ENCODE peak calls at places on chromosomes 13 and 19, in ten cellular contexts. E, J, P, S, W, A, U, H, N and T are unnamed samples.

GRCh38 chr19:38063921-38064320 is 156.9 kb downstream of the SIPA1L3 start:
- DNase-seq in A (no peak), J (no peak), P (no peak), E (no peak), W (no peak), U (no peak), S (no peak), H (no peak), N (no peak), T (no peak)

GRCh38 chr13:80055804-80056203 is 285.1 kb downstream of the SPRY2 start:
- DNase-seq in A (no peak), E (no peak), N (no peak), W (no peak), H (no peak), S (no peak), U (no peak), J (no peak), P (no peak), T (no peak)

GRCh38 chr13:113114511-113115362 is 7.9 kb upstream of the F10 start:
- DNase-seq in E (no peak), N (no peak), J (no peak), U (no peak), W (no peak), P (peak), A (no peak), H (no peak), S (no peak), T (no peak)

GRCh38 chr13:96141032-96141431 is 51.1 kb downstream of the HS6ST3 start:
- DNase-seq in A (no peak), P (no peak), S (peak), E (peak), W (no peak), J (no peak), U (no peak), H (peak), N (no peak), T (peak)

GRCh38 chr13:20019033-20019432 is 60.5 kb downstream of the ZMYM2 start:
- DNase-seq in E (no peak), H (no peak), N (no peak), J (no peak), A (no peak), U (no peak), W (no peak), P (no peak), S (no peak), T (peak)

GRCh38 chr13:53206455-53206854 is 177.8 kb downstream of the OLFM4 start:
- DNase-seq in S (no peak), H (peak), W (no peak), J (no peak), A (no peak), P (no peak), N (no peak), U (no peak), E (peak), T (no peak)

GRCh38 chr19:13890136-13890535 is 13.2 kb downstream of the NANOS3 start:
- DNase-seq in E (no peak), N (no peak), J (no peak), A (no peak), P (no peak), H (no peak), W (no peak), S (no peak), U (no peak), T (no peak)

GRCh38 chr13:45162821-45163220 is 38.0 kb downstream of the KCTD4 start:
- DNase-seq in A (no peak), E (no peak), S (no peak), H (no peak), J (no peak), P (no peak), U (peak), N (no peak), W (peak), T (no peak)

GRCh38 chr13:30796132-30796832 is 60.9 kb downstream of the ALOX5AP start:
- DNase-seq in U (peak), P (no peak), N (no peak), H (peak), J (no peak), S (no peak), A (no peak), W (peak), E (no peak), T (peak)

GRCh38 chr19:13781547-13781946 is 7.3 kb downstream of the C19orf53 start:
- DNase-seq in A (no peak), J (no peak), P (peak), H (no peak), U (peak), E (peak), N (peak), W (peak), S (no peak), T (no peak)

GRCh38 chr13:39148513-39148961 is 110.3 kb downstream of the NHLRC3 start:
- DNase-seq in P (no peak), E (no peak), W (peak), J (no peak), S (no peak), U (peak), N (no peak), H (no peak), A (no peak), T (peak)

GRCh38 chr13:109787135-109787954 is 962 bp upstream of the IRS2 start:
- DNase-seq in P (peak), S (peak), N (peak), W (no peak), U (no peak), J (peak), H (peak), A (peak), E (peak), T (no peak)

GRCh38 chr19:34393031-34393430 is 11.2 kb upstream of the PDCD2L start:
- DNase-seq in J (no peak), E (no peak), H (no peak), N (no peak), U (no peak), W (no peak), A (no peak), S (no peak), P (no peak), T (no peak)

GRCh38 chr13:90675129-90675528 is 672.4 kb upstream of the MIR17HG start:
- DNase-seq in J (no peak), H (no peak), P (no peak), N (no peak), S (no peak), A (no peak), W (no peak), U (no peak), E (no peak), T (no peak)

GRCh38 chr19:12838893-12839656 is 760 bp downstream of the MAST1 start:
- DNase-seq in N (no peak), S (no peak), U (no peak), W (no peak), P (no peak), J (no peak), A (no peak), H (peak), E (no peak), T (no peak)

GRCh38 chr13:29065142-29065541 is 245.0 kb downstream of the MTUS2 start:
- DNase-seq in A (no peak), H (no peak), J (no peak), E (no peak), U (no peak), W (no peak), P (no peak), S (no peak), N (no peak), T (peak)

GRCh38 chr13:65472336-65472735 is 1757.8 kb downstream of the PCDH9 start:
- DNase-seq in E (no peak), S (no peak), W (peak), P (no peak), J (no peak), A (no peak), H (no peak), N (no peak), U (no peak), T (no peak)

GRCh38 chr13:99434258-99434788 is 66.9 kb upstream of the TM9SF2 start:
- DNase-seq in N (no peak), S (no peak), E (peak), P (no peak), W (no peak), H (no peak), A (no peak), U (no peak), J (no peak), T (peak)

DNA sequence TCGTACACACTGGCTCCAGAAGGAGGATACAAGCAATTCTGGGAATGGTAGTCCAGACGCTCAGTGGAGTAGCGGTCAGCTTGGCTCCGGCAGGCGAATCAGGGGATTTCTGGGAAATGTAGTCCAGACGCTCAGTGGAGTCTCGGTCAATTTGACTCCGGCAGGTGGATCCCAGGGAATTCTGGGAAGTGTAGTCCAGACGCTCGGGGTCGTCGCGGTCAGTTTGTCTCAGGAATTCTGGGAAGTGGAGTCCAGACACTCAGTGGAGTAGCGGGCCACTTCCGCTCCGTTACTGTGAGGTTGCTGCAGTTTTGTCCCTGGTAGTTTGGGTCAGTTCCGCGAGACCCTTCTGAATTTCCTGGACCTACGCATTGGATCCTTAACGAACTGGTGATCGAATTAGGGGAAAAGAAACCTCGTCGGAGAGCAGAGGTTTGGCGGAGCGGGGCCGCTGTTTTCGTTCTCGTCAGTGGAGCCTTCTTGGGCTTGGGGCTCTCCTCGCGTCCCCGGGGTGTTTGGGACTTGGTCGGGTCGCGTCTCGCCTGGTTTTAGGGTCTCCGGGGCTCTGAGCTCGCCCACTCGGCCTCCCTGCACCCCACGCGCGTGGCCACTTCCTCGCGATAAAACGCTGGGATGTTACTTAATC is at the start of gene ZNF225:
- DNase-seq in W (peak), U (peak), P (peak), J (peak), N (peak), S (peak), E (peak), H (peak), A (peak), T (peak)
- TF ChIP-seq CTCF in W (no peak), U (peak), P (no peak), J (no peak), N (no peak), S (no peak), E (no peak), H (no peak), A (no peak), T (no peak)

GRCh38 chr13:23432589-23432988 is 913 bp downstream of the SACS start:
- DNase-seq in J (no peak), W (no peak), P (no peak), U (no peak), A (no peak), N (no peak), E (no peak), H (no peak), S (no peak), T (no peak)
- H3K4me3 ChIP-seq in J (peak), W (peak), P (peak), U (peak), A (no peak), N (peak), E (peak), H (no peak), S (no peak), T (no peak)

DNA sequence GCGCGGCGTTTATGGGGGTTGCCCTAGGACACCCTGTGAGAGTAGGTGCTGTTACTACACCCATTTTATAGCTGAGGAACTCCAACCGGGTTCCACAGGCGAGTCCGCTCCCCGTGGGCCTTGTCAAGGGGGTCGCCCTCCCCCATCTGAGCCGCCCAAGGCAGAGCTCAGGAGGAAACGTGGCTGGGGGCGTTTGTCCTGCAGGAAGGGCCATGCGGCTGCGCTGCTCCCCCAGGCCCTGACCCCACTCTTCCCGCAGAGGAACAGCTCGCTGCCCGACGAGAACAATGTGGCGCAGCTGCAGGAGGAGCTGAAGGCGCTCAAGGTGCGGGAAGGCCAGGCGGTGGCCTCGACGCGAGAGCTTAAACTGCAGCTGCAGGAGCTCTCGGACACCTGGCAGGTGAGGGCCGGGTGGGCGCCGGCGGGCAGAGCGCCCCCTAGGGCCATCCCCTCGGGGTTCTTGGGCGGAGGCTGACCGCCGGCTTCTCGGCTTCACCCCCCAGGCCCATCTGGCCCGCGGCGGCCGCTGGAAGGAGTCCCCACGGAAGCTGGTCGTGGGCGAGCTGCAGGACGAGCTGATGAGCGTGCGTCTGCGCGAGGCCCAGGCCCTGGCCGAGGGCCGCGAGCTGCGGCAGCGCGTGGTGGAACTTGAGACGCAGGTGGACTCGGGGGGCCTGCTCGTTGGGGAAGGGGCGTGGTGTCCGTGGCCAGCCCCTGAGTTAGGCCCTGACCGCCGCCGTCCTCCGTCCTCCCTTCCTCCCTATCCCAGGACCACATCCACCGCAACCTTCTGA is 12.4 kb downstream of the PRR36 start:
- DNase-seq in H (no peak), N (no peak), J (no peak), W (no peak), E (peak), P (no peak), U (no peak), S (no peak), A (no peak), T (no peak)
- TF ChIP-seq CTCF in H (peak), N (no peak), J (no peak), W (no peak), E (peak), P (no peak), U (no peak), S (no peak), A (no peak), T (peak)

GRCh38 chr19:4759388-4760284 is 31.9 kb upstream of the FEM1A start:
- DNase-seq in N (peak), U (peak), J (peak), A (peak), S (peak), W (peak), E (peak), H (peak), P (peak), T (peak)
- H3K4me3 ChIP-seq in N (peak), U (peak), J (no peak), A (peak), S (peak), W (peak), E (peak), H (peak), P (peak), T (peak)